ENCODE peak calls at places on chromosomes 5 and 9, in seven cellular contexts. U is kidney; H is HT1080; T is EH; R is activated T-cell treated with anti-CD3 and anti-CD28 coated beads, Interleukin-2, amount 50 U/mL, for 48 hours; K is activated CD4-positive, alpha-beta T cell treated with anti-CD3 and anti-CD28 coated beads for 24 hours; B is lower leg skin. D is an unnamed sample.

GRCh38 chr5:137250421-137250820 is 248.7 kb downstream of the SPOCK1 start:
- DNase-seq in U (no peak), H (no peak), T (no peak), R (no peak), K (no peak), B (no peak), D (no peak)

GRCh38 chr9:124658165-124659017 is 112.7 kb downstream of the NR6A1 start:
- DNase-seq in U (peak; percentile 65), H (peak; percentile 96), T (peak; percentile 99), R (peak; percentile 43), K (no peak), B (peak; percentile 65), D (peak; percentile 43)

GRCh38 chr9:20270176-20270575 is 352.1 kb downstream of the MLLT3 start:
- DNase-seq in U (no peak), H (peak; percentile 79), T (no peak), R (no peak), K (no peak), B (no peak), D (no peak)

GRCh38 chr9:89837152-89837551 is 232.3 kb downstream of the GADD45G start:
- DNase-seq in U (no peak), H (no peak), T (no peak), R (no peak), K (no peak), B (no peak), D (no peak)

GRCh38 chr9:16521868-16522381 is 348.5 kb downstream of the BNC2 start:
- DNase-seq in U (peak; percentile 78), H (peak; percentile 98), T (peak; percentile 98), R (no peak), K (no peak), B (peak; percentile 52), D (no peak)

GRCh38 chr9:137415451-137415850 is 7.5 kb downstream of the EXD3 start:
- DNase-seq in U (peak; percentile 50), H (no peak), T (no peak), R (no peak), K (no peak), B (no peak), D (no peak)

GRCh38 chr9:137229903-137230719 is 590 bp upstream of the SLC34A3 start:
- DNase-seq in U (no peak), H (no peak), T (no peak), R (no peak), K (no peak), B (no peak), D (no peak)

GRCh38 chr5:50903651-50904050 is 237.2 kb downstream of the PARP8 start:
- DNase-seq in U (no peak), H (no peak), T (no peak), R (no peak), K (no peak), B (no peak), D (no peak)

GRCh38 chr9:136858452-136858843 is 6.3 kb downstream of the MAMDC4 start:
- DNase-seq in U (no peak), H (no peak), T (no peak), R (no peak), K (no peak), B (no peak), D (no peak)

GRCh38 chr9:106403081-106403480 is 459.9 kb upstream of the ZNF462 start:
- DNase-seq in U (no peak), H (peak; percentile 52), T (peak; percentile 77), R (no peak), K (no peak), B (no peak), D (no peak)

GRCh38 chr5:52746539-52746938 is 41.2 kb upstream of the ITGA1 start:
- DNase-seq in U (no peak), H (no peak), T (peak; percentile 79), R (no peak), K (no peak), B (no peak), D (no peak)

GRCh38 chr5:171595801-171596231 is 176.4 kb downstream of the FGF18 start:
- DNase-seq in U (no peak), H (peak; percentile 89), T (peak; percentile 65), R (no peak), K (no peak), B (no peak), D (no peak)